ENCODE peak calls at places on chromosomes 4 and X, in seven cellular contexts. A is MM.1S, J is Karpas-422, E is IMR-90, X is neural progenitor cell, P is neuronal stem cell, B is H1. R is an unnamed sample. For H3K9me3, the result is how much of the 10 kb centered on the place peaks cover.

GRCh38 chr4:54228563-54229501 is at the start of gene PDGFRA:
- DNase-seq in B (peak), P (peak), E (peak), X (peak), A (no peak), J (no peak), R (no peak)

GRCh38 chrX:128294198-128294597 is 242.0 kb upstream of the ACTRT1 start:
- DNase-seq in B (no peak), J (no peak), A (no peak), E (no peak), X (no peak), P (no peak), R (no peak)

GRCh38 chr4:93617596-93617995 is 211.0 kb upstream of the ATOH1 start:
- DNase-seq in P (no peak), J (no peak), E (no peak), X (peak), A (no peak), B (no peak), R (no peak)

GRCh38 chrX:140157611-140158010 is 192.3 kb upstream of the CXorf66 start:
- DNase-seq in B (no peak), P (no peak), E (peak), A (no peak), X (peak), J (no peak), R (no peak)

GRCh38 chr4:57249083-57249482 is 138.9 kb upstream of the IGFBP7 start:
- DNase-seq in A (no peak), P (no peak), X (no peak), E (peak), B (no peak), J (no peak), R (no peak)

GRCh38 chrX:107827852-107828251 is 2.2 kb downstream of the MID2 start:
- DNase-seq in J (no peak), B (no peak), P (no peak), E (no peak), X (no peak), A (no peak), R (no peak)

GRCh38 chr4:69984030-69984443 is 11.7 kb upstream of the STATH start:
- DNase-seq in X (peak), E (no peak), B (no peak), J (no peak), P (no peak), A (peak), R (no peak)

GRCh38 chr4:3369781-3370660 is 71.7 kb upstream of the HGFAC start:
- DNase-seq in X (peak), P (peak), J (no peak), B (peak), E (peak), A (peak), R (no peak)

GRCh38 chrX:47836164-47837072 is at the start of gene ZNF81:
- DNase-seq in X (peak), P (peak), E (peak), B (peak), J (peak), A (peak), R (peak)

GRCh38 chrX:65720580-65720979 is 53.1 kb downstream of the MSN start:
- DNase-seq in B (no peak), A (no peak), X (no peak), J (no peak), P (no peak), E (no peak), R (no peak)

GRCh38 chrX:50853399-50853798 is 39.4 kb upstream of the SHROOM4 start:
- DNase-seq in B (no peak), P (no peak), A (no peak), E (no peak), J (no peak), X (no peak), R (no peak)

GRCh38 chr4:8192748-8193738 is 6.0 kb upstream of the SH3TC1 start:
- DNase-seq in J (peak), X (no peak), P (no peak), E (peak), B (no peak), A (peak), R (peak)

GRCh38 chr4:73573794-73574528 is 46.3 kb downstream of the RASSF6 start:
- DNase-seq in X (peak), A (peak), B (peak), P (peak), J (peak), E (peak), R (peak)

GRCh38 chrX:28920141-28920540 is 332.9 kb downstream of the IL1RAPL1 start:
- DNase-seq in P (no peak), B (no peak), A (no peak), X (no peak), J (no peak), E (no peak), R (no peak)

GRCh38 chrX:10729000-10729399 is 108.6 kb upstream of the MID1 start:
- DNase-seq in E (no peak), A (no peak), P (no peak), B (no peak), J (no peak), X (peak), R (no peak)

GRCh38 chrX:134484039-134484438 is 24.1 kb downstream of the HPRT1 start:
- DNase-seq in E (peak), X (peak), J (peak), A (peak), B (no peak), P (peak), R (peak)

GRCh38 chrX:79263550-79263949 is 103.6 kb downstream of the ITM2A start:
- DNase-seq in B (no peak), X (no peak), P (no peak), A (no peak), E (no peak), J (no peak), R (no peak)

GRCh38 chr4:78346222-78346621 is 205.3 kb upstream of the ANXA3 start:
- DNase-seq in E (no peak), X (no peak), J (no peak), B (no peak), A (no peak), P (no peak), R (no peak)

GRCh38 chr4:142696334-142697122 is 149.6 kb downstream of the INPP4B start:
- DNase-seq in E (no peak), B (no peak), X (no peak), J (no peak), P (no peak), A (no peak), R (no peak)

GRCh38 chr4:26701786-26702227 is 117.9 kb downstream of the TBC1D19 start:
- DNase-seq in B (no peak), X (no peak), P (no peak), J (no peak), E (peak), A (no peak), R (no peak)

GRCh38 chr4:10115271-10115656 is 1.3 kb downstream of the WDR1 start:
- DNase-seq in E (peak), X (no peak), P (no peak), A (no peak), J (no peak), B (peak), R (no peak)

GRCh38 chr4:173333658-173334084 is 487 bp downstream of the HMGB2 start:
- DNase-seq in A (peak), B (no peak), E (peak), X (peak), P (peak), J (peak), R (peak)

GRCh38 chrX:75156537-75156945 is 458 bp upstream of the ABCB7 start:
- DNase-seq in A (no peak), E (peak), B (no peak), P (no peak), X (no peak), J (peak), R (no peak)

GRCh38 chrX:18674417-18674787 is 2.5 kb upstream of the RS1 start:
- DNase-seq in P (peak), X (peak), E (no peak), B (peak), J (no peak), A (no peak), R (no peak)

GRCh38 chrX:129939986-129940385 is 34.0 kb downstream of the UTP14A start:
- DNase-seq in E (no peak), A (no peak), P (no peak), B (no peak), X (peak), J (no peak), R (no peak)

GRCh38 chr4:113169368-113169767 is 119.9 kb downstream of the ANK2 start:
- DNase-seq in A (no peak), J (no peak), P (no peak), X (peak), E (no peak), B (no peak), R (no peak)

GRCh38 chr4:31234494-31234893 is 514.3 kb downstream of the PCDH7 start:
- DNase-seq in P (no peak), J (no peak), A (peak), E (no peak), B (no peak), X (no peak), R (no peak)

GRCh38 chr4:175035907-175036306 is 117.7 kb downstream of the ADAM29 start:
- DNase-seq in A (no peak), J (no peak), X (no peak), E (no peak), P (no peak), B (no peak), R (no peak)

GRCh38 chrX:13491061-13491460 is 78.3 kb upstream of the EGFL6 start:
- DNase-seq in J (no peak), A (no peak), E (no peak), P (no peak), B (no peak), X (no peak), R (no peak)

GRCh38 chrX:68420559-68420958 is 12.7 kb downstream of the OPHN1 start:
- DNase-seq in E (peak), P (no peak), J (no peak), X (no peak), B (no peak), A (peak), R (no peak)

GRCh38 chr4:2179717-2180116 is 62.2 kb downstream of the HAUS3 start:
- DNase-seq in A (no peak), B (no peak), X (no peak), P (no peak), J (no peak), E (no peak), R (no peak)

GRCh38 chrX:133375558-133376340 is 39.5 kb downstream of the GPC4 start:
- DNase-seq in A (no peak), E (no peak), J (no peak), X (peak), B (no peak), P (no peak), R (no peak)

GRCh38 chr4:156595041-156595440 is 376.6 kb downstream of the PDGFC start:
- DNase-seq in A (no peak), B (no peak), J (no peak), E (peak), P (no peak), X (no peak), R (no peak)

GRCh38 chrX:72128881-72129280 is 2.8 kb downstream of the RTL5 start:
- DNase-seq in P (no peak), B (peak), A (no peak), J (no peak), E (no peak), X (peak), R (no peak)

GRCh38 chrX:134982748-134983147 is 8.0 kb upstream of the SMIM10 start:
- DNase-seq in J (no peak), B (no peak), E (no peak), P (no peak), X (no peak), A (no peak), R (no peak)

GRCh38 chr4:114025176-114025777 is 45.8 kb upstream of the ARSJ start:
- DNase-seq in J (peak), A (peak), X (no peak), E (no peak), P (no peak), B (no peak), R (peak)

GRCh38 chr4:108144451-108144850 is 24.3 kb downstream of the LEF1 start:
- DNase-seq in X (no peak), A (no peak), J (no peak), P (no peak), B (no peak), E (no peak), R (no peak)

GRCh38 chr4:151796106-151796505 is 35.3 kb upstream of the GATB start:
- DNase-seq in B (no peak), J (no peak), P (no peak), E (no peak), A (no peak), X (no peak), R (no peak)

GRCh38 chrX:132716006-132716405 is 227.2 kb upstream of the MBNL3 start:
- DNase-seq in E (no peak), P (no peak), B (no peak), A (no peak), X (peak), J (no peak), R (no peak)

GRCh38 chr4:182418054-182418734 is 175.0 kb downstream of the TENM3 start:
- DNase-seq in J (no peak), B (no peak), P (no peak), X (no peak), A (peak), E (no peak), R (no peak)
- H3K4me3 ChIP-seq in J (no peak), B (no peak), P (no peak), X (no peak), A (peak), E (peak), R (no peak)

GRCh38 chr4:48779095-48779997 is 733 bp downstream of the FRYL start:
- DNase-seq in B (peak), A (peak), P (peak), E (peak), X (peak), J (peak), R (peak)

GRCh38 chr4:48781968-48782367 is 1.9 kb upstream of the FRYL start:
- DNase-seq in X (no peak), A (no peak), J (no peak), B (no peak), E (no peak), P (no peak), R (peak)

GRCh38 chr4:48778431-48779094 is 1.5 kb downstream of the FRYL start:
- DNase-seq in J (peak), E (peak), A (no peak), X (no peak), P (no peak), B (no peak), R (no peak)

GRCh38 chr4:48779998-48780866 is at the start of gene FRYL:
- DNase-seq in A (peak), E (peak), J (peak), B (peak), P (peak), X (peak), R (peak)

DNA sequence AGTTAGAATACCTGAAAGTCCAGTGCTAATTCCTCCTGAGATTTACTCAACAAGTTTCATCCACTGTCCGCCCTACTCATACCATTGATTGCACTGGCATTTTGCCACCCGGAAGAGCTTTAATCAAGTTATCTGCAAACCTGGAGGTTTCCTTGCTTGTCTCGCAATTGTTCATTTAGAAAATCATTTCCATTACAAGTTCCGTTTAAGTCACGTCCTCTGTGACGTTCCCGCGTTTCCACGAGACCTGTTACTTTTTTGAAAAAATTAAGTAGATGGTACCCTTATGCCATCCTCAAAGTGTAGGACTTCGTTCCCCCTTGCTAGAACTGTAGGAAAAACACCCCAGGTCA is 764 bp upstream of the FRYL start:
- DNase-seq in P (no peak), E (peak), A (peak), B (no peak), J (peak), X (no peak), R (peak)
- H2AFZ ChIP-seq in P (peak), E (peak), A (peak), B (peak), J (peak), X (peak), R (peak)

DNA sequence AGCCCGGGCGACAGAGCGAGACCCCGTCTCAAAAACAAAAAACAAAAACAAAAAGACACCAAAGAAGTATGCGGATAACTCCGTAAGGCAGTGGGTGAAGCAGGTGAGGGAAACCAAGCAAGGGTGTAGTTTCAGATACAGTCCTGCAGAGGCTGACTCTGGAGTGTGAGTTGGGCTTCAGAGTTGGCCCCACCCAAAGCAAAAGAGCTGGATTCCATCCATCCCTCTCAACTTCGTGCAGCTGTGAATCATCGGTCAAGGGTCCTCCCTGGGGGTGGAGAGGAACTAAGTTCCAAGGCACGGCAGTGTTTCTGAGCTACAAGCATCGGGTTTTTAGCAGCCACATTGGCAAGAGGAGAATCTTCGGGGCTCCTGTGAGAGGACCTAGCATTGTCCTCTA is 43.9 kb upstream of the FAM9A start:
- DNase-seq in E (peak), B (no peak), J (no peak), A (no peak), P (no peak), X (no peak), R (no peak)
- H3K9me3 ChIP-seq in E (under half), B (under half), J (under half), A (under half), P (under half), X (under half), R (under half)

GRCh38 chrX:40945366-40945713 is 139.9 kb upstream of the USP9X start:
- DNase-seq in X (no peak), B (no peak), P (no peak), A (no peak), J (no peak), E (peak), R (no peak)
- H3K4me3 ChIP-seq in X (no peak), B (no peak), P (no peak), A (no peak), J (no peak), E (no peak), R (no peak)

DNA sequence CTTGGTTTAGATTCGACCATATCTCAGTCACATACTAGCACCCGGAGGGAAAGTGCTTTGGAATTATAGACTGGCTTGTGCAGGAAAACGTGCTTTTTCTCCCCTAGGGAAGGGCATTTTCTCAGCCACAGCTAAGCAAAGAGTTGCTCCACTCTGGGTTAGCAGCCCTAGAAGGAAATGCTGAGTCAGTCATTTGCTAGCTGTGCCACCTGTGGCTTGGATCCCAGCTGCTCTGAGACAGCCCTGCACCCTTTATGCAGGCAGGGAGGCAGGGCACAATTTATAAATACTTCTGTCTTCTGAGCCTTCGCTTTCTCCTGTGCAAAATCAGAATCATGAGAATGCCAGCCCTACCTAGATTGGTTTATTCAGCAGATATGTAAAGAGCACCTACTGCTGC is 1.3 kb upstream of the USP51 start:
- DNase-seq in X (no peak), B (no peak), P (no peak), A (peak), E (no peak), J (no peak), R (peak)
- H2AFZ ChIP-seq in X (no peak), B (no peak), P (no peak), A (peak), E (no peak), J (no peak), R (no peak)

GRCh38 chrX:150507251-150507856 is 61.1 kb upstream of the MTM1 start:
- DNase-seq in X (peak), J (no peak), B (peak), E (no peak), A (no peak), P (no peak), R (no peak)
- H3K9me3 ChIP-seq in X (under half), J (under half), B (under half), E (under half), A (under half), P (under half), R (under half)

GRCh38 chr4:24796632-24797031 is 1.3 kb downstream of the SOD3 start:
- DNase-seq in B (no peak), J (no peak), P (no peak), X (no peak), E (no peak), A (no peak), R (no peak)

GRCh38 chr4:24794916-24795665 is at the start of gene SOD3:
- DNase-seq in X (peak), P (peak), A (no peak), E (peak), J (no peak), B (peak), R (no peak)

GRCh38 chr4:24798036-24798610 is 2.8 kb downstream of the SOD3 start:
- DNase-seq in X (no peak), A (no peak), J (no peak), P (no peak), E (no peak), B (peak), R (no peak)

GRCh38 chr4:24794111-24794860 is 1.1 kb upstream of the SOD3 start:
- DNase-seq in A (no peak), E (peak), J (no peak), B (no peak), X (no peak), P (no peak), R (no peak)

DNA sequence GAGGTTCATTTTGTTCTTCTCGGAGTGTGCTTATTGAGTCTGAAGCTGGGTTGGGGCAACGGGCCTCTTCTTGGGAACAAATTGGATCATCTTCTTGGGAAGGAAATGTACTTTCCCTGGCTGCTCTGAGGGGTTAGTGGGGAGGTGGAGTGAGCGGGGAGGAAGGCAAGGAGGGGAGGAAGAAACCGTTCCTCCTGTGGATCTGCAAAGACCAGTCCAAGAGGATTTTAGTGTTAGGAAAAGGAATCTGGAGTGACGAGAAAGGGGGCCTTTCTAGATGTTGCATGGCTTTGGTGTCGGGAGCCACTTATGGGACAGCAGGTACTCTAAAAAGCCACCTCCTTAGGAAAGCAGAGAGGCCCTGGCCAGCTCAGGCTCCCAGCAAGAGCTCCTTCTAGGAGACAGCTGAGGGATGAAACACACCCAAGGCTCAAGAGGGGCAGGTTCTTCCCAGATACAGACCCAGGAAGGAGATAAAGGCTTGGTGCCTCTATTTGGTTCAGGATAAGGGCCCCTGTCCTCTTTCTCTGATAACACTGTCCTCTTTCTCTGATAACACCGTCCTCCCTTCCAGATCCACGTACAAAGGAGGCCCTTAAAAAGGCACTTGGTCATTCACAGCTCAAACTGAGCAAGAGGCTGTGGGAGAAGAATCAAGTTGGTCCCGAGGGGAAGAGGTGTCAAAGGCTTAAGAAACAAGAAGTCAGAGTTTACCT is 451 bp downstream of the SOD3 start:
- DNase-seq in P (no peak), J (no peak), B (no peak), X (no peak), A (no peak), E (no peak), R (no peak)
- H3K4me3 ChIP-seq in P (peak), J (no peak), B (peak), X (peak), A (no peak), E (peak), R (no peak)